ENCODE peak calls at places on chromosomes 16 and 17, in four cellular contexts. M is NCI-H2081; Z is stimulated activated CD8-positive, alpha-beta memory T cell treated with anti-CD3 and anti-CD28 coated beads, Interleukin-4, amount 100 ng/mL, for 24 hours; P is HCEC 1CT. D is an unnamed sample.

GRCh38 chr16:14140916-14141315 is 69.8 kb downstream of the MRTFB start:
- DNase-seq in M (no peak), Z (no peak), P (no peak), D (no peak)

GRCh38 chr17:31373150-31374082 is 18.1 kb upstream of the RAB11FIP4 start:
- DNase-seq in M (peak), Z (no peak), P (peak), D (no peak)

GRCh38 chr16:77213542-77214108 is 14.4 kb downstream of the SYCE1L start:
- DNase-seq in M (no peak), Z (no peak), P (peak), D (no peak)

GRCh38 chr17:60959696-60960095 is 282.0 kb downstream of the BCAS3 start:
- DNase-seq in M (no peak), Z (no peak), P (peak), D (no peak)

GRCh38 chr16:11085025-11085485 is 140.7 kb downstream of the CLEC16A start:
- DNase-seq in M (no peak), Z (no peak), P (no peak), D (no peak)

GRCh38 chr16:57883953-57884654 is 81.8 kb upstream of the KIFC3 start:
- DNase-seq in M (no peak), Z (no peak), P (no peak), D (no peak)

GRCh38 chr16:72050769-72051464 is 3.4 kb upstream of the HP start:
- DNase-seq in M (no peak), Z (no peak), P (peak), D (no peak)

GRCh38 chr17:19904412-19904811 is 36.7 kb upstream of the ULK2 start:
- DNase-seq in M (no peak), Z (no peak), P (peak), D (no peak)